ENCODE peak calls at places on chromosome 12, in nine cellular contexts. Y, Z, H, G, E, P, D, A and T are unnamed samples.
A peak's percentile ranks its signal among the peaks of the same experiment; 100 is the strongest.

GRCh38 chr12:89075890-89076591 is 276.3 kb downstream of the DUSP6 start:
- DNase-seq in Y (no peak), Z (no peak), H (no peak), G (no peak), E (no peak), P (peak; percentile 78), D (no peak), A (no peak), T (peak; percentile 43)

GRCh38 chr12:80509781-80510556 is 65.9 kb downstream of the PTPRQ start:
- DNase-seq in Y (peak; percentile 10), Z (no peak), H (no peak), G (no peak), E (no peak), P (peak; percentile 82), D (no peak), A (no peak), T (peak; percentile 96)

GRCh38 chr12:25054783-25055144 is 105.9 kb upstream of the BCAT1 start:
- DNase-seq in Y (no peak), Z (no peak), H (no peak), G (no peak), E (no peak), P (peak; percentile 40), D (peak; percentile 80), A (no peak), T (no peak)

GRCh38 chr12:107651867-107652449 is 33.6 kb upstream of the PWP1 start:
- DNase-seq in Y (peak; percentile 11), Z (no peak), H (no peak), G (no peak), E (no peak), P (no peak), D (no peak), A (no peak), T (no peak)

GRCh38 chr12:74906224-74906623 is 303.4 kb downstream of the KCNC2 start:
- DNase-seq in Y (no peak), Z (no peak), H (no peak), G (no peak), E (no peak), P (no peak), D (peak; percentile 57), A (no peak), T (peak; percentile 15)

GRCh38 chr12:4242595-4242994 is 31.0 kb upstream of the CCND2 start:
- DNase-seq in Y (no peak), Z (no peak), H (no peak), G (no peak), E (no peak), P (no peak), D (no peak), A (no peak), T (no peak)

GRCh38 chr12:50050410-50051280 is 6.8 kb upstream of the ASIC1 start:
- DNase-seq in Y (peak; percentile 76), Z (peak; percentile 83), H (no peak), G (peak; percentile 17), E (no peak), P (peak; percentile 79), D (no peak), A (peak; percentile 49), T (peak; percentile 61)

GRCh38 chr12:45336331-45336730 is 120.4 kb downstream of the ANO6 start:
- DNase-seq in Y (peak; percentile 34), Z (no peak), H (peak; percentile 70), G (no peak), E (no peak), P (peak; percentile 93), D (no peak), A (no peak), T (peak; percentile 97)

GRCh38 chr12:27780612-27781408 is 774 bp upstream of the MANSC4 start:
- DNase-seq in Y (peak; percentile 13), Z (no peak), H (no peak), G (peak; percentile 72), E (peak; percentile 68), P (peak; percentile 70), D (peak; percentile 73), A (peak; percentile 29), T (peak; percentile 72)

GRCh38 chr12:127125607-127126259 is 1141.2 kb upstream of the TMEM132C start:
- DNase-seq in Y (peak; percentile 74), Z (no peak), H (peak; percentile 67), G (no peak), E (no peak), P (peak; percentile 81), D (no peak), A (no peak), T (peak; percentile 91)

GRCh38 chr12:52207895-52208294 is 16.1 kb upstream of the KRT80 start:
- DNase-seq in Y (no peak), Z (no peak), H (no peak), G (peak; percentile 94), E (no peak), P (peak; percentile 50), D (no peak), A (no peak), T (peak; percentile 88)

GRCh38 chr12:128982933-128983332 is 129.7 kb downstream of the GLT1D1 start:
- DNase-seq in Y (no peak), Z (no peak), H (no peak), G (no peak), E (no peak), P (no peak), D (no peak), A (no peak), T (no peak)

GRCh38 chr12:5094550-5094949 is 50.9 kb downstream of the KCNA5 start:
- DNase-seq in Y (no peak), Z (no peak), H (no peak), G (no peak), E (no peak), P (no peak), D (no peak), A (no peak), T (no peak)

GRCh38 chr12:124413401-124413800 is 118.5 kb downstream of the RFLNA start:
- DNase-seq in Y (no peak), Z (no peak), H (no peak), G (peak; percentile 78), E (no peak), P (no peak), D (no peak), A (no peak), T (no peak)

GRCh38 chr12:52037248-52037861 is 13.9 kb upstream of the NR4A1 start:
- DNase-seq in Y (peak; percentile 77), Z (no peak), H (no peak), G (peak; percentile 75), E (no peak), P (peak; percentile 58), D (no peak), A (peak; percentile 54), T (peak; percentile 54)

GRCh38 chr12:45966486-45966885 is 23.9 kb downstream of the SCAF11 start:
- DNase-seq in Y (no peak), Z (no peak), H (no peak), G (no peak), E (no peak), P (peak; percentile 67), D (no peak), A (no peak), T (peak; percentile 56)